ENCODE peak calls at places on chromosomes 5 and 9, in seven cellular contexts. One of them, this sample, is unnamed.

GRCh38 chr5:1291611-1292080 is 3.2 kb downstream of the TERT start:
- DNase-seq in CD8-positive, alpha-beta T cell: no peak
- DNase-seq in fibroblast of the aortic adventitia: no peak
- DNase-seq in activated T-cell treated with anti-CD3 and anti-CD28 coated beads, Interleukin-2, amount 50 U/mL, for 1 hour: peak; percentile 12
- DNase-seq in right lobe of liver: peak; percentile 23
- DNase-seq in dermis microvascular lymphatic vessel endothelial cell: no peak
- DNase-seq in brain microvascular endothelial cell: no peak
- DNase-seq in this sample: no peak

GRCh38 chr5:5025774-5026406 is 114.2 kb upstream of the ADAMTS16 start:
- DNase-seq in CD8-positive, alpha-beta T cell: no peak
- DNase-seq in fibroblast of the aortic adventitia: peak; percentile 8
- DNase-seq in activated T-cell treated with anti-CD3 and anti-CD28 coated beads, Interleukin-2, amount 50 U/mL, for 1 hour: no peak
- DNase-seq in right lobe of liver: no peak
- DNase-seq in dermis microvascular lymphatic vessel endothelial cell: no peak
- DNase-seq in brain microvascular endothelial cell: no peak
- DNase-seq in this sample: no peak

GRCh38 chr5:116456036-116456435 is 118.6 kb downstream of the SEMA6A start:
- DNase-seq in CD8-positive, alpha-beta T cell: no peak
- DNase-seq in fibroblast of the aortic adventitia: no peak
- DNase-seq in activated T-cell treated with anti-CD3 and anti-CD28 coated beads, Interleukin-2, amount 50 U/mL, for 1 hour: no peak
- DNase-seq in right lobe of liver: no peak
- DNase-seq in dermis microvascular lymphatic vessel endothelial cell: no peak
- DNase-seq in brain microvascular endothelial cell: no peak
- DNase-seq in this sample: no peak

GRCh38 chr5:135153661-135154060 is 119.6 kb upstream of the PITX1 start:
- DNase-seq in CD8-positive, alpha-beta T cell: no peak
- DNase-seq in fibroblast of the aortic adventitia: no peak
- DNase-seq in activated T-cell treated with anti-CD3 and anti-CD28 coated beads, Interleukin-2, amount 50 U/mL, for 1 hour: no peak
- DNase-seq in right lobe of liver: no peak
- DNase-seq in dermis microvascular lymphatic vessel endothelial cell: no peak
- DNase-seq in brain microvascular endothelial cell: no peak
- DNase-seq in this sample: no peak

GRCh38 chr5:54630738-54631369 is 113.3 kb downstream of the SNX18 start:
- DNase-seq in CD8-positive, alpha-beta T cell: no peak
- DNase-seq in fibroblast of the aortic adventitia: peak; percentile 81
- DNase-seq in activated T-cell treated with anti-CD3 and anti-CD28 coated beads, Interleukin-2, amount 50 U/mL, for 1 hour: no peak
- DNase-seq in right lobe of liver: no peak
- DNase-seq in dermis microvascular lymphatic vessel endothelial cell: no peak
- DNase-seq in brain microvascular endothelial cell: no peak
- DNase-seq in this sample: no peak

GRCh38 chr5:35438786-35439185 is 178.9 kb upstream of the SPEF2 start:
- DNase-seq in CD8-positive, alpha-beta T cell: no peak
- DNase-seq in fibroblast of the aortic adventitia: no peak
- DNase-seq in activated T-cell treated with anti-CD3 and anti-CD28 coated beads, Interleukin-2, amount 50 U/mL, for 1 hour: no peak
- DNase-seq in right lobe of liver: no peak
- DNase-seq in dermis microvascular lymphatic vessel endothelial cell: no peak
- DNase-seq in brain microvascular endothelial cell: peak; percentile 39
- DNase-seq in this sample: no peak

GRCh38 chr9:72839140-72839539 is 113.7 kb downstream of the ALDH1A1 start:
- DNase-seq in CD8-positive, alpha-beta T cell: no peak
- DNase-seq in fibroblast of the aortic adventitia: peak; percentile 25
- DNase-seq in activated T-cell treated with anti-CD3 and anti-CD28 coated beads, Interleukin-2, amount 50 U/mL, for 1 hour: no peak
- DNase-seq in right lobe of liver: no peak
- DNase-seq in dermis microvascular lymphatic vessel endothelial cell: no peak
- DNase-seq in brain microvascular endothelial cell: no peak
- DNase-seq in this sample: no peak

GRCh38 chr9:81305561-81306182 is 383.7 kb downstream of the TLE1 start:
- DNase-seq in CD8-positive, alpha-beta T cell: no peak
- DNase-seq in fibroblast of the aortic adventitia: no peak
- DNase-seq in activated T-cell treated with anti-CD3 and anti-CD28 coated beads, Interleukin-2, amount 50 U/mL, for 1 hour: no peak
- DNase-seq in right lobe of liver: peak; percentile 72
- DNase-seq in dermis microvascular lymphatic vessel endothelial cell: no peak
- DNase-seq in brain microvascular endothelial cell: no peak
- DNase-seq in this sample: no peak

GRCh38 chr5:135204151-135204600 is 170.1 kb upstream of the PITX1 start:
- DNase-seq in CD8-positive, alpha-beta T cell: no peak
- DNase-seq in fibroblast of the aortic adventitia: no peak
- DNase-seq in activated T-cell treated with anti-CD3 and anti-CD28 coated beads, Interleukin-2, amount 50 U/mL, for 1 hour: no peak
- DNase-seq in right lobe of liver: no peak
- DNase-seq in dermis microvascular lymphatic vessel endothelial cell: no peak
- DNase-seq in brain microvascular endothelial cell: no peak
- DNase-seq in this sample: no peak

GRCh38 chr5:148788636-148789035 is 37.8 kb upstream of the ADRB2 start:
- DNase-seq in CD8-positive, alpha-beta T cell: no peak
- DNase-seq in fibroblast of the aortic adventitia: no peak
- DNase-seq in activated T-cell treated with anti-CD3 and anti-CD28 coated beads, Interleukin-2, amount 50 U/mL, for 1 hour: no peak
- DNase-seq in right lobe of liver: no peak
- DNase-seq in dermis microvascular lymphatic vessel endothelial cell: no peak
- DNase-seq in brain microvascular endothelial cell: peak; percentile 51
- DNase-seq in this sample: no peak

GRCh38 chr5:40801771-40802562 is 3.8 kb upstream of the PRKAA1 start:
- DNase-seq in CD8-positive, alpha-beta T cell: no peak
- DNase-seq in fibroblast of the aortic adventitia: no peak
- DNase-seq in activated T-cell treated with anti-CD3 and anti-CD28 coated beads, Interleukin-2, amount 50 U/mL, for 1 hour: no peak
- DNase-seq in right lobe of liver: no peak
- DNase-seq in dermis microvascular lymphatic vessel endothelial cell: no peak
- DNase-seq in brain microvascular endothelial cell: no peak
- DNase-seq in this sample: no peak

GRCh38 chr5:117769877-117770276 is 1195.3 kb upstream of the SEMA6A start:
- DNase-seq in CD8-positive, alpha-beta T cell: no peak
- DNase-seq in fibroblast of the aortic adventitia: no peak
- DNase-seq in activated T-cell treated with anti-CD3 and anti-CD28 coated beads, Interleukin-2, amount 50 U/mL, for 1 hour: no peak
- DNase-seq in right lobe of liver: no peak
- DNase-seq in dermis microvascular lymphatic vessel endothelial cell: no peak
- DNase-seq in brain microvascular endothelial cell: no peak
- DNase-seq in this sample: no peak

GRCh38 chr5:72767289-72768010 is 49.0 kb upstream of the TNPO1 start:
- DNase-seq in CD8-positive, alpha-beta T cell: no peak
- DNase-seq in fibroblast of the aortic adventitia: no peak
- DNase-seq in activated T-cell treated with anti-CD3 and anti-CD28 coated beads, Interleukin-2, amount 50 U/mL, for 1 hour: no peak
- DNase-seq in right lobe of liver: peak; percentile 72
- DNase-seq in dermis microvascular lymphatic vessel endothelial cell: peak; percentile 83
- DNase-seq in brain microvascular endothelial cell: peak; percentile 57
- DNase-seq in this sample: no peak

GRCh38 chr9:4986291-4986690 is 1.2 kb downstream of the JAK2 start:
- DNase-seq in CD8-positive, alpha-beta T cell: no peak
- DNase-seq in fibroblast of the aortic adventitia: peak; percentile 46
- DNase-seq in activated T-cell treated with anti-CD3 and anti-CD28 coated beads, Interleukin-2, amount 50 U/mL, for 1 hour: no peak
- DNase-seq in right lobe of liver: no peak
- DNase-seq in dermis microvascular lymphatic vessel endothelial cell: no peak
- DNase-seq in brain microvascular endothelial cell: no peak
- DNase-seq in this sample: no peak

GRCh38 chr5:61572959-61573358 is 240.9 kb downstream of the ZSWIM6 start:
- DNase-seq in CD8-positive, alpha-beta T cell: no peak
- DNase-seq in fibroblast of the aortic adventitia: no peak
- DNase-seq in activated T-cell treated with anti-CD3 and anti-CD28 coated beads, Interleukin-2, amount 50 U/mL, for 1 hour: no peak
- DNase-seq in right lobe of liver: no peak
- DNase-seq in dermis microvascular lymphatic vessel endothelial cell: no peak
- DNase-seq in brain microvascular endothelial cell: no peak
- DNase-seq in this sample: no peak

GRCh38 chr9:2664675-2665065 is 43.1 kb downstream of the VLDLR start:
- DNase-seq in CD8-positive, alpha-beta T cell: no peak
- DNase-seq in fibroblast of the aortic adventitia: no peak
- DNase-seq in activated T-cell treated with anti-CD3 and anti-CD28 coated beads, Interleukin-2, amount 50 U/mL, for 1 hour: no peak
- DNase-seq in right lobe of liver: no peak
- DNase-seq in dermis microvascular lymphatic vessel endothelial cell: no peak
- DNase-seq in brain microvascular endothelial cell: no peak
- DNase-seq in this sample: no peak

This sample was measured in pancreas.